ENCODE peak calls at places on chromosome 1, in five cellular contexts. B is heart left ventricle; I is D721Med; V is activated naive CD4-positive, alpha-beta T cell treated with anti-CD3 and anti-CD28 coated beads, Interleukin-2, amount 50 U/mL, for 16 hours; E is cardiac fibroblast. J is an unnamed sample.

GRCh38 chr1:2132222-2133038 is 62.1 kb downstream of the FAAP20 start:
- DNase-seq in E (peak; percentile 70), V (peak; percentile 42), B (peak; percentile 63), I (no peak), J (no peak)

GRCh38 chr1:13788795-13789194 is 88.8 kb downstream of the PRDM2 start:
- DNase-seq in B (no peak), I (no peak), V (no peak), E (no peak), J (no peak)

GRCh38 chr1:116516631-116517030 is 54.2 kb downstream of the CD58 start:
- DNase-seq in V (no peak), B (no peak), I (no peak), E (no peak), J (no peak)

GRCh38 chr1:231134624-231135023 is 27.2 kb upstream of the TRIM67 start:
- DNase-seq in V (no peak), I (no peak), E (no peak), B (no peak), J (no peak)

GRCh38 chr1:114231301-114231700 is 77.6 kb upstream of the SYT6 start:
- DNase-seq in E (no peak), B (no peak), V (no peak), I (no peak), J (no peak)

GRCh38 chr1:93969887-93970286 is 60.7 kb upstream of the GCLM start:
- DNase-seq in V (no peak), B (no peak), E (no peak), I (no peak), J (no peak)

GRCh38 chr1:20666804-20667203 is 5.6 kb upstream of the DDOST start:
- DNase-seq in B (no peak), I (no peak), V (no peak), E (no peak), J (no peak)

GRCh38 chr1:198686069-198686728 is 47.4 kb downstream of the PTPRC start:
- DNase-seq in I (no peak), B (no peak), V (no peak), E (peak; percentile 64), J (no peak)

GRCh38 chr1:55064861-55065263 is 25.5 kb downstream of the PCSK9 start:
- DNase-seq in E (peak; percentile 51), I (no peak), B (peak; percentile 77), V (no peak), J (peak; percentile 43)

GRCh38 chr1:190711069-190711468 is 233.4 kb upstream of the BRINP3 start:
- DNase-seq in B (no peak), E (no peak), I (no peak), V (no peak), J (no peak)

GRCh38 chr1:52190500-52191252 is 48.8 kb downstream of the ZFYVE9 start:
- DNase-seq in I (no peak), E (no peak), V (no peak), B (no peak), J (no peak)

GRCh38 chr1:64955093-64956066 is 11.0 kb downstream of the JAK1 start:
- DNase-seq in E (no peak), B (peak; percentile 53), I (no peak), V (no peak), J (peak; percentile 40)